ENCODE peak calls at places on chromosomes 13 and 19, in six cellular contexts. P is thoracic aorta; H is CD8-positive, alpha-beta memory T cell; F is effector memory CD4-positive, alpha-beta T cell; J is psoas muscle; W is pancreas. V is an unnamed sample.
A peak's percentile ranks its signal among the peaks of the same experiment; 100 is the strongest.

GRCh38 chr19:47331931-47332547 is at the start of gene C5AR2:
- DNase-seq in H (no peak), P (no peak), W (no peak), F (no peak), J (peak; percentile 42), V (peak; percentile 60)

GRCh38 chr13:30829145-30829544 is 76.9 kb upstream of the MEDAG start:
- DNase-seq in F (no peak), W (no peak), J (no peak), H (no peak), P (no peak), V (no peak)

GRCh38 chr13:111926501-111927180 is 140.3 kb upstream of the SOX1 start:
- DNase-seq in F (no peak), W (no peak), P (no peak), H (no peak), J (no peak), V (no peak)

GRCh38 chr13:39888865-39889810 is 233.7 kb downstream of the COG6 start:
- DNase-seq in W (no peak), J (no peak), F (no peak), P (no peak), H (no peak), V (no peak)

GRCh38 chr13:84810781-84811180 is 928.5 kb upstream of the SLITRK1 start:
- DNase-seq in P (no peak), W (no peak), H (no peak), J (no peak), F (no peak), V (no peak)

GRCh38 chr19:39542198-39542597 is 2.2 kb upstream of the EID2 start:
- DNase-seq in J (no peak), H (no peak), F (no peak), P (no peak), W (no peak), V (no peak)

GRCh38 chr13:42990147-42990990 is 1.7 kb downstream of the EPSTI1 start:
- DNase-seq in P (no peak), H (peak; percentile 14), J (no peak), W (no peak), F (no peak), V (no peak)

GRCh38 chr19:18514800-18515682 is 6.8 kb downstream of the ELL start:
- DNase-seq in P (no peak), W (peak; percentile 63), J (peak; percentile 71), F (peak; percentile 34), H (peak; percentile 58), V (no peak)

GRCh38 chr19:38337360-38337653 is 1.7 kb downstream of the CATSPERG start:
- DNase-seq in H (no peak), J (no peak), P (no peak), W (no peak), F (no peak), V (no peak)

GRCh38 chr19:37933965-37934364 is 27.0 kb downstream of the SIPA1L3 start:
- DNase-seq in H (no peak), J (peak; percentile 48), P (no peak), F (no peak), W (no peak), V (no peak)

GRCh38 chr13:33816912-33817311 is 1.0 kb upstream of the RFC3 start:
- DNase-seq in W (no peak), J (no peak), P (no peak), H (no peak), F (no peak), V (no peak)

GRCh38 chr13:28584873-28585317 is 74.0 kb upstream of the POMP start:
- DNase-seq in H (no peak), F (no peak), P (no peak), W (no peak), J (no peak), V (no peak)

GRCh38 chr13:85509512-85509911 is 289.7 kb downstream of the SLITRK6 start:
- DNase-seq in J (no peak), H (no peak), P (no peak), F (no peak), W (no peak), V (no peak)

GRCh38 chr19:39858541-39858940 is 12.4 kb upstream of the FBL start:
- DNase-seq in J (no peak), P (no peak), W (no peak), F (no peak), H (peak; percentile 72), V (no peak)

GRCh38 chr19:16208064-16208759 is 10.5 kb downstream of the AP1M1 start:
- DNase-seq in H (no peak), P (no peak), W (no peak), J (no peak), F (no peak), V (no peak)

GRCh38 chr13:97273341-97273831 is 51.3 kb downstream of the MBNL2 start:
- DNase-seq in P (no peak), J (no peak), H (no peak), W (no peak), F (no peak), V (no peak)

GRCh38 chr13:56347014-56347413 is 793.7 kb upstream of the PRR20A start:
- DNase-seq in P (no peak), J (no peak), F (no peak), H (no peak), W (no peak), V (no peak)

GRCh38 chr19:12672744-12673143 is 6.1 kb downstream of the WDR83 start:
- DNase-seq in W (no peak), F (no peak), H (no peak), P (no peak), J (no peak), V (no peak)

GRCh38 chr13:57437587-57437986 is 194.0 kb upstream of the PCDH17 start:
- DNase-seq in J (no peak), P (no peak), W (no peak), H (no peak), F (no peak), V (no peak)

GRCh38 chr19:18433039-18433691 is 4.8 kb downstream of the ISYNA1 start:
- DNase-seq in W (peak; percentile 69), F (no peak), H (no peak), P (no peak), J (no peak), V (no peak)

DNA sequence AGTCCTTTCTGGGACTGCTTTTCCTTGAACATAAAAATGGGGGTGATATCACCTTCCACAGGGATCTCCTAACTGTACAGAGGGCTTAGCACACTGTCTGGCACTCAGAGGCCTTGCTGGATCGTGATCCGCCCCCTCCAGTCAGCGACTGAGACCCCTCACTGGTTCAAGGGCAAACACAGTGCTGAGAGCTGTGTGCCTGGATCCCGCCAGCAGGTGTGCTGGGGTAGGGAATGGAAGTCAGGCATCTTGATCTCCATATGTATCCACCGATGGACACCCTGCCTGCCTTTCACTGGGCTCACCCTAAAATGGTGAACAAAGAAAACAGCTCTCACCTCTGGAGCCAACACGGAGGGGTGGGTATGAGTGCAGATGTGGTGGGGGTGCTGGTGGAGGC is 64.3 kb downstream of the IRS2 start:
- DNase-seq in J (no peak), H (no peak), P (no peak), W (no peak), F (no peak), V (no peak)
- H3K27ac ChIP-seq in J (no peak overlapping the region), H (no peak overlapping the region), P (no peak overlapping the region), W (no peak overlapping the region), F (no peak overlapping the region), V (no peak overlapping the region)

GRCh38 chr13:46345866-46346265 is 41.2 kb downstream of the RUBCNL start:
- DNase-seq in F (no peak), J (no peak), H (no peak), W (peak; percentile 71), P (no peak), V (no peak)
- H3K27ac ChIP-seq in F (no peak overlapping the region), J (no peak overlapping the region), H (no peak overlapping the region), W (no peak overlapping the region), P (no peak overlapping the region), V (no peak overlapping the region)

DNA sequence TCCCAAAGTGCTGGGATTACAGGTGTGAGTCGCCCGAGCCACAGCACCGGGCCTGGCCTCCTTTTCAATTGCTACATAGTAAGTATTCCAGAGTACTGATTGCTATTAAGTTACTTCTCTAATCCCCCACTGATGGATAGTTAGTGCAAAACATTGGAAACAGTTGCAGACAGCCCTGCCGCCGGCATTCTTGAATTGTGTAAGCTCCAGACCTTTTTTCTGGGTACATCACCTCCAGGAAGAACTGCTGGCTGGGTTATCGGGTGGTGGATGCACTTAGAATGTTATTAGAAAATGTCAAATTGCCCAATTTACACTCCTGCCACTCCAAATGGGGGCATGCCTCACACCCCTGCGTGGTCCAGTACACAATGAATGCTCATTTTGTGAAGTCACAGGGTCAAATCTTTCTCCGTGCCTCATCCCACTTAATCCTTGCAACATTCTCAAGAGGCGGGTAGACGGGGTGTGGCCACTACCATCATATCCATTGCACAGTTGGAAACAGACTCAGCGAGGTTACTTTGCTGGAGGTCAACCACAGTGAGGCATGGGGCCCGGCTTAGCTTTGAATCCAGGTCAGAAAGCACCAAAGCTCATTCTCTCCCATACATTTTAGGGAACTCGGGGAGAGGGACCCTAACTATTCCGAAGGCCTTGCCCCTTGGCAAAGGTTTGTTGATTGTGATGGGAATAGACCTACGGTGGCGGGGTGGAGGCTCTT is 1.0 kb upstream of the KDM4B start:
- DNase-seq in P (no peak), H (no peak), J (no peak), F (no peak), W (no peak), V (no peak)
- H3K27ac ChIP-seq in P (no peak overlapping the region), H (no peak overlapping the region), J (peak overlapping the region; percentile 69), F (peak overlapping the region; percentile 40), W (peak overlapping the region; percentile 76), V (peak overlapping the region; percentile 52)

GRCh38 chr19:11064831-11065303 is 24.4 kb upstream of the LDLR start:
- DNase-seq in F (no peak), W (peak; percentile 53), J (peak; percentile 28), P (no peak), H (no peak), V (no peak)

GRCh38 chr19:11059511-11060358 is 29.5 kb upstream of the LDLR start:
- DNase-seq in P (no peak), F (no peak), W (no peak), H (no peak), J (no peak), V (no peak)

GRCh38 chr19:11058246-11059030 is 30.8 kb upstream of the LDLR start:
- DNase-seq in F (no peak), P (no peak), W (no peak), J (no peak), H (no peak), V (no peak)

GRCh38 chr19:11063434-11063833 is 25.8 kb upstream of the LDLR start:
- DNase-seq in J (no peak), P (no peak), W (no peak), F (no peak), H (no peak), V (no peak)

GRCh38 chr19:11061951-11062350 is 27.3 kb upstream of the LDLR start:
- DNase-seq in H (no peak), P (no peak), J (no peak), F (no peak), W (no peak), V (no peak)
- H3K27ac ChIP-seq in H (no peak overlapping the region), P (no peak overlapping the region), J (no peak overlapping the region), F (no peak overlapping the region), W (no peak overlapping the region), V (no peak overlapping the region)